ENCODE peak calls at places on chromosomes 5 and 9, in ten cellular contexts. K is IMR-90, P is endothelial cell, I is coronary artery, S is AG09319, C is kidney, F is psoas muscle, R is fibroblast of the aortic adventitia, N is A549, Z is progenitor cell of endocrine pancreas. D is an unnamed sample.

GRCh38 chr9:95875305-95876137 is at the start of gene ERCC6L2:
- DNase-seq in K (peak; percentile 99), R (peak; percentile 99), N (peak; percentile 88), I (peak; percentile 97), F (peak; percentile 94), S (peak; percentile 94), Z (peak; percentile 90), P (peak; percentile 94), C (peak; percentile 98), D (peak; percentile 86)

GRCh38 chr5:16616536-16617271 is at the start of gene RETREG1:
- DNase-seq in S (no peak), C (peak; percentile 90), I (no peak), P (peak; percentile 48), R (no peak), N (peak; percentile 49), F (peak; percentile 69), K (no peak), Z (peak; percentile 59), D (no peak)

GRCh38 chr9:125517577-125517976 is 189.4 kb downstream of the MAPKAP1 start:
- DNase-seq in P (no peak), Z (no peak), N (no peak), F (no peak), K (no peak), C (no peak), R (no peak), I (no peak), S (no peak), D (no peak)

GRCh38 chr5:172823840-172824362 is 10.2 kb upstream of the ERGIC1 start:
- DNase-seq in R (no peak), N (no peak), Z (no peak), F (no peak), P (no peak), C (no peak), I (peak; percentile 66), K (no peak), S (no peak), D (no peak)

GRCh38 chr9:124257070-124257864 is 482 bp upstream of the NEK6 start:
- DNase-seq in I (no peak), C (peak; percentile 74), F (no peak), N (no peak), P (no peak), R (no peak), Z (no peak), S (no peak), K (no peak), D (no peak)

GRCh38 chr5:37532976-37533740 is 154.0 kb downstream of the WDR70 start:
- DNase-seq in R (peak; percentile 5), I (no peak), C (no peak), K (no peak), P (no peak), N (no peak), S (no peak), F (no peak), Z (no peak), D (no peak)

GRCh38 chr5:66273131-66273530 is 129.0 kb downstream of the SREK1 start:
- DNase-seq in I (no peak), F (no peak), P (no peak), S (no peak), N (no peak), C (no peak), K (no peak), R (no peak), Z (no peak), D (no peak)

GRCh38 chr5:150582281-150582791 is 58.1 kb upstream of the SYNPO start:
- DNase-seq in I (no peak), S (no peak), C (no peak), R (no peak), F (no peak), N (no peak), Z (peak; percentile 34), K (peak; percentile 69), P (no peak), D (no peak)

GRCh38 chr9:80964374-80964773 is 725.0 kb downstream of the TLE1 start:
- DNase-seq in F (no peak), R (no peak), C (no peak), K (no peak), Z (no peak), I (no peak), N (no peak), S (no peak), P (no peak), D (no peak)

GRCh38 chr9:80964951-80965350 is 724.4 kb downstream of the TLE1 start:
- DNase-seq in K (no peak), P (no peak), N (no peak), F (no peak), C (no peak), S (no peak), I (no peak), R (no peak), Z (no peak), D (no peak)

DNA sequence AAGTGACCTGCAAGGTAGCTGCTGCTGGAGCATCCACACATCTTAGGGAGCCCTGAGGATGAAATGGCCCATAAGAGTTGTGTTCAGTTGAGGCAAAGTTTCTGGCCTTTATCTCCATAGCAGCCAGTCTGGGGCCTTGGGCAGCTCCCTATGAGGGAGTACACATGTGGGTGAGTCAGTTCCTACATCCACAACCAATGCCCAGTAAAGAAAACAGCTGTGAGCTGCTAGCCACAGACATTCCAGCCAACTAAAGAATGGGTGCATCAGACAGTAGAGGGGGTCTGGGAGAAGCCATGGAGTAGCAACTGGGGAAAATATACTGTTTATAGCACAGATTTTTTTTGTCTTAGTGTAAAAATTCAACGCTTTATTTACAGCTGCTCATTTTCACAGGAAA is 720.7 kb downstream of the TLE1 start:
- DNase-seq in Z (no peak), R (peak; percentile 29), S (no peak), F (no peak), N (no peak), P (no peak), K (peak; percentile 87), C (no peak), I (no peak), D (no peak)
- TF ChIP-seq CTCF in Z (no peak), R (no peak), S (no peak), F (no peak), N (no peak), P (no peak), K (no peak), C (no peak), I (no peak), D (no peak)

GRCh38 chr9:70504814-70505213 is 90.4 kb upstream of the KLF9 start:
- DNase-seq in F (no peak), N (no peak), S (no peak), R (peak; percentile 91), C (no peak), K (no peak), Z (no peak), I (no peak), P (no peak), D (no peak)

GRCh38 chr9:70511858-70512257 is 97.4 kb upstream of the KLF9 start:
- DNase-seq in K (no peak), N (no peak), C (no peak), S (no peak), I (no peak), P (no peak), Z (no peak), R (no peak), F (no peak), D (no peak)

GRCh38 chr9:70506159-70506558 is 91.7 kb upstream of the KLF9 start:
- DNase-seq in Z (no peak), F (no peak), I (no peak), K (no peak), R (no peak), N (no peak), P (no peak), S (no peak), C (no peak), D (no peak)

GRCh38 chr9:70514273-70514672 is 99.8 kb upstream of the KLF9 start:
- DNase-seq in K (no peak), Z (no peak), C (no peak), N (no peak), P (no peak), F (no peak), I (no peak), R (no peak), S (no peak), D (no peak)

GRCh38 chr9:70510157-70510770 is 95.8 kb upstream of the KLF9 start:
- DNase-seq in F (peak; percentile 36), I (no peak), Z (peak; percentile 17), S (no peak), C (no peak), R (no peak), N (peak; percentile 20), P (peak; percentile 22), K (no peak), D (no peak)
- TF ChIP-seq CTCF in F (peak; percentile 63), I (no peak), Z (peak; percentile 60), S (peak; percentile 37), C (peak; percentile 53), R (peak; percentile 48), N (peak; percentile 42), P (peak; percentile 50), K (peak; percentile 49), D (peak; percentile 68)

GRCh38 chr9:83715794-83716193 is 8.0 kb upstream of the UBQLN1 start:
- DNase-seq in P (no peak), Z (no peak), N (no peak), C (no peak), F (no peak), I (no peak), R (no peak), K (no peak), S (no peak), D (no peak)

GRCh38 chr9:83708515-83709158 is 879 bp upstream of the UBQLN1 start:
- DNase-seq in C (peak; percentile 89), P (peak; percentile 40), S (peak; percentile 8), K (peak; percentile 44), R (peak; percentile 55), I (peak; percentile 88), Z (peak; percentile 32), N (peak; percentile 73), F (peak; percentile 83), D (no peak)

GRCh38 chr9:83715221-83715620 is 7.5 kb upstream of the UBQLN1 start:
- DNase-seq in N (no peak), S (no peak), Z (no peak), C (no peak), I (no peak), K (peak; percentile 20), R (no peak), F (no peak), P (no peak), D (no peak)

DNA sequence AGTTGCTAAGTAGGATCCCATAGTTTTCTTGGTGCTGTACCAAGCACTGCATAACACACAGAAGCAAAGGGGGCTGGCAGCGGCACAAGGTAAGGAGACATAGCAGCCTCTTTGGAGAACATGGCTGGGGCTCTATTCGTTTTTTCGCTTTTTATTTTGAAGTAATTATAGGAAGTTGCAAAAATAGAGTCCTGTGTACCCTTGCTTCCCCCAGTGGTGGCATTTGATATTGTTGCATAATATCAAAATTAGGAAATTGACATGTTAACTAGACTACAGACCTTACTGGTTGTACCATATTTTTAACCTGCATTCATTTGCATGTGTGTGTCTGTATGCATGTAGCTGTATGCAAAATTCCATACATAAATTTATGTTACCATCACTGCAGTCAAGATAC is 6.6 kb upstream of the UBQLN1 start:
- DNase-seq in P (no peak), K (no peak), R (peak; percentile 10), I (no peak), F (no peak), C (no peak), Z (no peak), S (no peak), N (no peak), D (no peak)
- TF ChIP-seq CTCF in P (peak; percentile 47), K (peak; percentile 35), R (peak; percentile 55), I (no peak), F (no peak), C (no peak), Z (peak; percentile 30), S (peak; percentile 18), N (no peak), D (no peak)

DNA sequence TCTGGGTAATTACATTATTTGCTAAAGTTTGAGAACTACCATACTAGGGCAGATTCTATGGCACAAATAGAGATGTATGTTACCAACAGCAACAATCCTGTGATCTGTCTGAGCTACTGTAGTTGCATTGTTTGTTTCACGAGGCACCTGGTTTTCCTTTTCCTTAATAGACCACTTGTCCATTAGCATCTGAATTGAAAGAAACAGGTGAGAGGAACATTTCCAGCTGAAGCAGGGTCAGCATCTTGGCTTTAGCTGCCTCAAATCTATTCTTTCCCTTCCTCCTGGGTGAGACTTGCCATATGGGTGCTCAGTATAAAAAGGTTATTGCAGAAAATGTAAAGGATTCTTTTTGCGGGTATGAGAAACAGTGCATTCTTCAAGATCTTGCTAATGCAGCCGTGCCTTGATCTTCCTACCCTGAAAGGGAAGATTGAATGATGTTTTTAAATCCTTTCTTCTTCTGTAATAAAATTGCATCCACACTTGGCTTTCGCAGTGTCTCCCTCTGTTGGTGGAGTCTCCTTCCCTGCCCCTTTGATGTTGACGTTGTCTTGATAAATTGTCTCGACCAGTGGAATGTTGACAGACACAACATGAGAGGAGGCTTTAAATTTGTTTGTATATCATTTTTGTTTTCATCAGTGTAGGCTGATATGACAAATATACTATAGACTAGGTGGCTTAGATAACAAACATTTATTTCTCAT is 118.0 kb upstream of the BRINP1 start:
- DNase-seq in F (no peak), Z (no peak), R (no peak), N (no peak), K (no peak), C (no peak), P (no peak), I (no peak), S (no peak), D (no peak)
- TF ChIP-seq CTCF in F (no peak), Z (no peak), R (no peak), N (no peak), K (no peak), C (no peak), P (no peak), I (no peak), S (no peak), D (peak; percentile 11)

D was measured in keratinocyte.